ENCODE peak calls at places on chromosomes 11 and 22, in nine cellular contexts. H is heart right ventricle, E is neural progenitor cell, X is fibroblast of villous mesenchyme, A is cardiac fibroblast, D is fibroblast of pulmonary artery, P is hepatocyte, G is pancreas, N is tibial artery. Q is an unnamed sample.

GRCh38 chr22:40412441-40412840 is 42.0 kb downstream of the SGSM3 start:
- DNase-seq in G (no peak), E (no peak), X (no peak), D (no peak), N (no peak), P (no peak), A (no peak), H (no peak), Q (no peak)

GRCh38 chr11:46100670-46101069 is 20.6 kb downstream of the PHF21A start:
- DNase-seq in H (no peak), E (no peak), P (no peak), D (no peak), A (no peak), X (no peak), N (no peak), G (no peak), Q (no peak)

GRCh38 chr22:42670921-42671709 is 21.9 kb upstream of the CYB5R3 start:
- DNase-seq in X (peak), H (peak), A (peak), P (no peak), D (peak), G (no peak), N (no peak), E (no peak), Q (no peak)

GRCh38 chr11:62560566-62561103 is 13.1 kb downstream of the EEF1G start:
- DNase-seq in G (peak), H (peak), P (peak), D (peak), N (peak), A (peak), E (peak), X (peak), Q (peak)

GRCh38 chr11:96905084-96905641 is 515.4 kb downstream of the JRKL start:
- DNase-seq in X (no peak), H (no peak), D (no peak), N (no peak), G (no peak), A (no peak), P (no peak), E (no peak), Q (no peak)

GRCh38 chr11:61082931-61083531 is 19.3 kb upstream of the CD5 start:
- DNase-seq in G (no peak), E (no peak), N (peak), D (no peak), X (no peak), H (no peak), A (no peak), P (no peak), Q (no peak)

GRCh38 chr11:32316846-32317525 is 118.4 kb downstream of the WT1 start:
- DNase-seq in D (peak), H (no peak), P (no peak), X (no peak), N (no peak), A (no peak), G (no peak), E (no peak), Q (no peak)

GRCh38 chr11:19919050-19919561 is 206.5 kb downstream of the NAV2 start:
- DNase-seq in N (peak), E (no peak), H (peak), G (peak), D (peak), P (peak), X (peak), A (peak), Q (peak)

GRCh38 chr11:57205046-57205671 is 23.4 kb downstream of the LRRC55 start:
- DNase-seq in H (no peak), A (peak), G (no peak), X (peak), N (no peak), P (peak), E (no peak), D (peak), Q (no peak)

GRCh38 chr11:126695293-126695692 is 305.3 kb downstream of the KIRREL3 start:
- DNase-seq in H (no peak), P (no peak), D (no peak), A (no peak), E (no peak), X (no peak), N (no peak), G (no peak), Q (no peak)

GRCh38 chr11:104672897-104673296 is 225.4 kb downstream of the CASP12 start:
- DNase-seq in E (no peak), A (no peak), H (no peak), D (no peak), N (no peak), X (no peak), P (no peak), G (no peak), Q (no peak)

GRCh38 chr11:114399903-114400221 is 449 bp downstream of the C11orf71 start:
- DNase-seq in P (no peak), G (peak), H (no peak), E (peak), D (no peak), A (no peak), N (no peak), X (peak), Q (no peak)

GRCh38 chr11:109112748-109113378 is 309.1 kb upstream of the C11orf87 start:
- DNase-seq in E (no peak), A (no peak), P (peak), G (peak), X (no peak), D (no peak), N (no peak), H (no peak), Q (no peak)

GRCh38 chr11:15770798-15771414 is 585.4 kb downstream of the SOX6 start:
- DNase-seq in N (no peak), P (peak), H (peak), A (peak), X (peak), D (peak), E (peak), G (no peak), Q (no peak)

GRCh38 chr11:130706572-130706971 is 209.7 kb downstream of the SNX19 start:
- DNase-seq in G (no peak), P (no peak), X (peak), H (no peak), E (no peak), N (no peak), D (peak), A (peak), Q (no peak)

GRCh38 chr11:128359515-128359914 is 227.8 kb downstream of the ETS1 start:
- DNase-seq in A (peak), E (no peak), N (no peak), D (peak), G (no peak), X (peak), H (no peak), P (no peak), Q (no peak)

GRCh38 chr11:63560506-63561179 is 2.5 kb downstream of the PLAAT2 start:
- DNase-seq in H (peak), E (no peak), G (peak), N (peak), A (peak), X (no peak), P (no peak), D (no peak), Q (no peak)

GRCh38 chr22:26503758-26504157 is 8.5 kb downstream of the TFIP11 start:
- DNase-seq in G (no peak), P (no peak), X (no peak), A (no peak), H (no peak), D (no peak), N (no peak), E (no peak), Q (no peak)

GRCh38 chr22:37058917-37059701 is 7.6 kb downstream of the KCTD17 start:
- DNase-seq in H (no peak), D (no peak), P (no peak), A (no peak), G (no peak), N (no peak), E (no peak), X (no peak), Q (no peak)

GRCh38 chr11:75925785-75926164 is 110.8 kb downstream of the UVRAG start:
- DNase-seq in D (peak), E (no peak), G (no peak), N (no peak), P (no peak), H (no peak), A (peak), X (no peak), Q (no peak)

GRCh38 chr11:34198523-34198922 is 93.1 kb downstream of the NAT10 start:
- DNase-seq in E (no peak), H (no peak), P (no peak), N (no peak), D (no peak), G (no peak), A (no peak), X (no peak), Q (no peak)

GRCh38 chr11:62061356-62062222 is 62.2 kb upstream of the INCENP start:
- DNase-seq in E (no peak), D (peak), X (no peak), H (no peak), A (peak), N (no peak), G (no peak), P (peak), Q (no peak)

GRCh38 chr11:65403607-65404121 is 17.2 kb downstream of the FRMD8 start:
- DNase-seq in H (no peak), E (no peak), P (no peak), A (no peak), G (no peak), D (no peak), X (no peak), N (no peak), Q (no peak)

GRCh38 chr11:19766206-19766605 is 53.6 kb downstream of the NAV2 start:
- DNase-seq in N (no peak), P (peak), G (no peak), D (peak), A (peak), X (peak), H (no peak), E (peak), Q (no peak)

GRCh38 chr11:10908215-10908990 is 50.5 kb upstream of the ZBED5 start:
- DNase-seq in H (no peak), P (peak), X (peak), N (no peak), A (peak), D (peak), E (no peak), G (no peak), Q (peak)

GRCh38 chr11:57073121-57073520 is 84.4 kb downstream of the OR5AK2 start:
- DNase-seq in N (no peak), P (no peak), A (peak), G (no peak), H (no peak), X (no peak), E (no peak), D (peak), Q (no peak)

GRCh38 chr11:72828081-72828567 is 13.9 kb downstream of the ATG16L2 start:
- DNase-seq in D (no peak), A (no peak), G (no peak), E (no peak), P (no peak), H (no peak), N (no peak), X (peak), Q (no peak)

GRCh38 chr11:3642071-3642951 is 519 bp upstream of the ART5 start:
- DNase-seq in E (peak), N (peak), G (peak), D (peak), X (peak), P (peak), A (peak), H (peak), Q (peak)

GRCh38 chr11:65658174-65659021 is 4.3 kb downstream of the RELA start:
- DNase-seq in D (no peak), G (no peak), X (no peak), A (no peak), H (no peak), E (no peak), P (no peak), N (no peak), Q (no peak)

GRCh38 chr11:76159983-76160661 is 46.2 kb downstream of the WNT11 start:
- DNase-seq in G (peak), X (no peak), P (no peak), E (no peak), D (no peak), H (no peak), N (no peak), A (no peak), Q (no peak)

GRCh38 chr11:45896392-45897068 is 10.5 kb downstream of the FREY1 start:
- DNase-seq in D (no peak), P (no peak), G (no peak), A (no peak), E (peak), H (no peak), N (no peak), X (no peak), Q (no peak)

GRCh38 chr11:58524232-58525036 is 16.5 kb upstream of the OR5B21 start:
- DNase-seq in G (peak), X (peak), N (peak), H (peak), D (peak), P (peak), A (peak), E (peak), Q (peak)

GRCh38 chr11:124618863-124619262 is 3.8 kb upstream of the TBRG1 start:
- DNase-seq in P (no peak), A (no peak), N (no peak), E (no peak), D (no peak), G (no peak), X (no peak), H (no peak), Q (no peak)

GRCh38 chr11:71425851-71426250 is 22.3 kb downstream of the DHCR7 start:
- DNase-seq in H (no peak), P (no peak), E (no peak), D (no peak), G (no peak), X (no peak), N (no peak), A (no peak), Q (peak)

GRCh38 chr22:16933274-16933923 is 74.6 kb downstream of the GAB4 start:
- DNase-seq in H (no peak), N (no peak), X (no peak), P (no peak), A (no peak), G (no peak), D (no peak), E (no peak), Q (no peak)

GRCh38 chr11:24760681-24761080 is 263.8 kb downstream of the LUZP2 start:
- DNase-seq in A (peak), N (no peak), P (no peak), E (no peak), D (peak), X (no peak), H (no peak), G (no peak), Q (peak)

GRCh38 chr22:31248138-31248745 is 36.1 kb downstream of the LIMK2 start:
- DNase-seq in H (peak), D (peak), P (peak), X (peak), N (peak), G (peak), E (peak), A (peak), Q (peak)

GRCh38 chr11:43071338-43071737 is 240.5 kb upstream of the API5 start:
- DNase-seq in N (no peak), E (no peak), D (no peak), X (no peak), A (no peak), P (peak), H (no peak), G (no peak), Q (no peak)

GRCh38 chr11:104164028-104164520 is at the start of gene PDGFD:
- DNase-seq in N (peak), E (peak), D (peak), A (peak), G (peak), H (peak), X (peak), P (peak), Q (peak)

GRCh38 chr11:95429376-95429907 is 198.4 kb upstream of the SESN3 start:
- DNase-seq in D (no peak), E (no peak), A (no peak), X (no peak), P (no peak), H (no peak), G (no peak), N (no peak), Q (no peak)
- TF ChIP-seq CTCF in D (no peak), E (no peak), A (no peak), X (no peak), P (no peak), H (no peak), G (no peak), N (no peak), Q (no peak)

GRCh38 chr22:24593810-24594568 is 1.1 kb upstream of the LRRC75B start:
- DNase-seq in H (no peak), D (no peak), N (no peak), E (no peak), P (no peak), A (no peak), X (no peak), G (peak), Q (no peak)
- H3K4me3 ChIP-seq in H (no peak), D (no peak), N (no peak), E (no peak), P (no peak), A (no peak), X (no peak), G (no peak), Q (no peak)

GRCh38 chr22:38106814-38107578 is 3.5 kb downstream of the BAIAP2L2 start:
- DNase-seq in E (no peak), X (no peak), P (no peak), D (no peak), G (no peak), A (no peak), H (no peak), N (no peak), Q (no peak)

GRCh38 chr22:38103641-38104040 is 6.8 kb downstream of the BAIAP2L2 start:
- DNase-seq in A (no peak), H (no peak), P (no peak), X (no peak), N (no peak), E (no peak), D (no peak), G (no peak), Q (no peak)

GRCh38 chr22:38108561-38109319 is 1.7 kb downstream of the BAIAP2L2 start:
- DNase-seq in G (no peak), X (no peak), E (no peak), D (no peak), H (no peak), N (no peak), A (no peak), P (no peak), Q (no peak)

GRCh38 chr22:38107692-38108515 is 2.6 kb downstream of the BAIAP2L2 start:
- DNase-seq in E (no peak), N (no peak), A (no peak), G (peak), H (no peak), D (no peak), P (peak), X (no peak), Q (no peak)

GRCh38 chr22:38104084-38104483 is 6.4 kb downstream of the BAIAP2L2 start:
- DNase-seq in X (peak), G (no peak), D (peak), A (peak), E (peak), H (no peak), P (no peak), N (no peak), Q (no peak)
- TF ChIP-seq CTCF in X (peak), G (no peak), D (peak), A (peak), E (peak), H (peak), P (no peak), N (peak), Q (peak)

GRCh38 chr11:68468217-68468828 is 7.8 kb downstream of the PPP6R3 start:
- DNase-seq in D (no peak), X (no peak), A (no peak), H (no peak), E (no peak), G (no peak), P (no peak), N (no peak), Q (no peak)
- H3K4me3 ChIP-seq in D (no peak), X (no peak), A (no peak), H (no peak), E (no peak), G (no peak), P (no peak), N (no peak), Q (no peak)

GRCh38 chr11:68763926-68764657 is 12.8 kb upstream of the TESMIN start:
- DNase-seq in E (peak), G (no peak), D (no peak), A (no peak), N (no peak), H (no peak), P (no peak), X (no peak), Q (no peak)
- TF ChIP-seq CTCF in E (peak), G (no peak), D (no peak), A (no peak), N (no peak), H (no peak), P (peak), X (no peak), Q (no peak)

GRCh38 chr11:81870066-81870412 is 863.6 kb downstream of the FAM181B start:
- DNase-seq in E (no peak), H (no peak), N (no peak), A (no peak), D (no peak), X (no peak), P (no peak), G (no peak), Q (no peak)
- H3K4me3 ChIP-seq in E (no peak), H (no peak), N (no peak), A (no peak), D (no peak), X (no peak), P (no peak), G (no peak), Q (no peak)

DNA sequence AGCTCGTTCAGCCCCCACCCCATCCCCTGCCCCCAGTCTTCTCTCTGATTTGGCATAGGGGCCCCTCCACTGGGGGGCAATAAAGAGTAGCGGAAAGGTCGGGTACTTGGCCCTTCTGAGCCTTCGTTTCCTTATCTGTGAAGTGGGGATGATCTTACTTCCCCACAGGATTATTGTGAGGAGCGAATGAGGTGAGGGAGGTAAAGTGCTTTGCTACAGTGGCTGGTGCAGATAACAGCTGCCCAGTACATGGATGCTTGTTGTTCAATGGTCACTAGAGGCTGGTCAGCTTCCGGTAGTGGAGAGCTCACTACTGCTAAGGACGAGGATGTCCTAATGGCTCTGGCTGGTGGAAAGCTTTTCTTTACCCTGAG is 101.2 kb downstream of the CEP164 start:
- DNase-seq in G (no peak), D (no peak), H (no peak), E (no peak), P (no peak), A (no peak), X (no peak), N (peak), Q (no peak)
- TF ChIP-seq CTCF in G (no peak), D (no peak), H (no peak), E (no peak), P (no peak), A (no peak), X (no peak), N (no peak), Q (no peak)

DNA sequence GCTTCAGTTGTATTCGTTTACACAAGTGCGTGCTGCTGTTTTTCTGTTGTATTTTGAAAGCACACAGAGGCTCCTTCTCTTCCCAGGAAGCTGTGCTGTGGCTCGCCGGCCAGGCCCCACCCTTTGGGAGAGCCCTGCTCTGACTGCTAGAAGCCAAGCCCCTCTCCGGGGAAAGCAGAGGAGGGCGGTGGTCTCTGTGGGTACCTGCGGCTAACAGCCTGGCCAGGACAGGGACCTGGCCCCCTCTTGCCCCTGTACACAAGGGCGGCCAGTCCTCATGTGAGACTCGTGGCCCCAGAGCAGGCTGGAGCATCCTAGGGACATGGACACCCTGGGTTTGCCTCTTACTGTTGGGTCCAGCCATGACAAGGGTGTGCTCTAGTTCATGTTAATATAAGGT is 14.8 kb downstream of the MOB2 start:
- DNase-seq in A (no peak), D (no peak), H (no peak), P (no peak), X (no peak), G (peak), N (peak), E (no peak), Q (no peak)
- H3K4me3 ChIP-seq in A (no peak), D (no peak), H (no peak), P (no peak), X (no peak), G (no peak), N (no peak), E (no peak), Q (no peak)

Q was measured in kidney epithelial cell.